ENCODE peak calls at places on chromosomes 12 and 14, in seven cellular contexts. Z is HTR-8/SVneo, H is M059J, S is A673, X is NCI-H1694 treated with DMSO at 0.1 percent for 48 hours, W is RPMI8226, O is H1. L is an unnamed sample.

GRCh38 chr12:107523760-107524558 is 161.6 kb upstream of the PWP1 start:
- DNase-seq in Z (no peak), H (no peak), S (no peak), X (no peak), W (no peak), O (no peak), L (no peak)

GRCh38 chr12:48003226-48004038 is 844 bp downstream of the COL2A1 start:
- DNase-seq in Z (no peak), H (no peak), S (peak; percentile 29), X (no peak), W (no peak), O (no peak), L (no peak)

GRCh38 chr12:14578646-14579045 is 11.0 kb upstream of the PLBD1 start:
- DNase-seq in Z (no peak), H (no peak), S (no peak), X (no peak), W (peak; percentile 28), O (no peak), L (no peak)

GRCh38 chr12:19779393-19780056 is 340.2 kb downstream of the AEBP2 start:
- DNase-seq in Z (no peak), H (peak; percentile 63), S (no peak), X (no peak), W (no peak), O (no peak), L (no peak)

GRCh38 chr14:94045563-94046345 is 19.6 kb downstream of the OTUB2 start:
- DNase-seq in Z (no peak), H (no peak), S (no peak), X (no peak), W (no peak), O (no peak), L (no peak)

GRCh38 chr14:69260246-69260978 is 454 bp downstream of the GALNT16 start:
- DNase-seq in Z (peak; percentile 55), H (peak; percentile 14), S (peak; percentile 30), X (peak; percentile 40), W (no peak), O (no peak), L (no peak)

GRCh38 chr12:45232771-45233372 is 17.0 kb downstream of the ANO6 start:
- DNase-seq in Z (peak; percentile 79), H (peak; percentile 98), S (peak; percentile 69), X (no peak), W (no peak), O (no peak), L (no peak)

GRCh38 chr14:92004062-92004461 is 35.8 kb downstream of the TRIP11 start:
- DNase-seq in Z (no peak), H (peak; percentile 1), S (no peak), X (no peak), W (no peak), O (no peak), L (no peak)

GRCh38 chr12:97182719-97183118 is 275.7 kb downstream of the NEDD1 start:
- DNase-seq in Z (no peak), H (no peak), S (no peak), X (no peak), W (no peak), O (no peak), L (no peak)

GRCh38 chr14:92294506-92294905 is 28.5 kb upstream of the SLC24A4 start:
- DNase-seq in Z (no peak), H (no peak), S (no peak), X (no peak), W (no peak), O (no peak), L (no peak)

GRCh38 chr12:81617915-81618314 is 141.2 kb downstream of the PPFIA2 start:
- DNase-seq in Z (no peak), H (no peak), S (peak; percentile 3), X (peak; percentile 36), W (no peak), O (no peak), L (no peak)

GRCh38 chr12:52564582-52564981 is 9.1 kb downstream of the KRT74 start:
- DNase-seq in Z (no peak), H (no peak), S (no peak), X (no peak), W (no peak), O (no peak), L (no peak)

GRCh38 chr12:103505371-103506236 is 9.8 kb upstream of the C12orf42 start:
- DNase-seq in Z (no peak), H (peak; percentile 56), S (no peak), X (no peak), W (no peak), O (no peak), L (no peak)

GRCh38 chr12:50257226-50258166 is 25.8 kb downstream of the LIMA1 start:
- DNase-seq in Z (no peak), H (peak; percentile 69), S (peak; percentile 32), X (peak; percentile 19), W (no peak), O (no peak), L (no peak)

GRCh38 chr14:101705733-101706508 is 55.6 kb upstream of the PPP2R5C start:
- DNase-seq in Z (no peak), H (no peak), S (peak; percentile 56), X (no peak), W (no peak), O (no peak), L (no peak)

GRCh38 chr14:75549169-75549568 is 26.9 kb downstream of the BATF start:
- DNase-seq in Z (no peak), H (no peak), S (no peak), X (no peak), W (no peak), O (no peak), L (no peak)

GRCh38 chr12:32034045-32034444 is 72.6 kb upstream of the BICD1 start:
- DNase-seq in Z (no peak), H (peak; percentile 12), S (no peak), X (no peak), W (no peak), O (no peak), L (no peak)

GRCh38 chr14:104972301-104973211 is 5.6 kb downstream of the AHNAK2 start:
- DNase-seq in Z (no peak), H (peak; percentile 79), S (no peak), X (no peak), W (peak; percentile 52), O (no peak), L (no peak)

GRCh38 chr12:118543651-118544050 is 167.3 kb downstream of the SUDS3 start:
- DNase-seq in Z (no peak), H (no peak), S (no peak), X (no peak), W (no peak), O (no peak), L (no peak)

GRCh38 chr12:110168732-110169455 is 44.7 kb downstream of the IFT81 start:
- DNase-seq in Z (no peak), H (no peak), S (peak; percentile 88), X (no peak), W (no peak), O (no peak), L (no peak)

GRCh38 chr14:71348817-71349216 is 441.6 kb downstream of the PCNX1 start:
- DNase-seq in Z (no peak), H (no peak), S (no peak), X (no peak), W (no peak), O (no peak), L (no peak)

GRCh38 chr12:113424915-113425823 is 3.0 kb downstream of the SDSL start:
- DNase-seq in Z (peak; percentile 48), H (peak; percentile 45), S (peak; percentile 58), X (peak; percentile 6), W (peak; percentile 47), O (peak; percentile 38), L (no peak)

GRCh38 chr12:20105938-20106337 is 262.4 kb upstream of the PDE3A start:
- DNase-seq in Z (no peak), H (no peak), S (no peak), X (no peak), W (no peak), O (no peak), L (no peak)

GRCh38 chr14:23299558-23299957 is 3.1 kb downstream of the PPP1R3E start:
- DNase-seq in Z (peak; percentile 19), H (peak; percentile 58), S (peak; percentile 71), X (peak; percentile 63), W (peak; percentile 29), O (no peak), L (peak; percentile 31)

GRCh38 chr14:61479746-61480502 is 158.5 kb downstream of the PRKCH start:
- DNase-seq in Z (no peak), H (peak; percentile 67), S (no peak), X (no peak), W (no peak), O (no peak), L (no peak)

GRCh38 chr14:23164250-23164649 is 19.2 kb downstream of the SLC7A8 start:
- DNase-seq in Z (no peak), H (no peak), S (no peak), X (no peak), W (no peak), O (no peak), L (no peak)

GRCh38 chr12:120709976-120710804 is at the start of gene UNC119B:
- DNase-seq in Z (peak; percentile 74), H (peak; percentile 59), S (peak; percentile 80), X (peak; percentile 23), W (peak; percentile 60), O (no peak), L (no peak)

GRCh38 chr12:6772729-6773661 is 675 bp downstream of the LAG3 start:
- DNase-seq in Z (no peak), H (no peak), S (no peak), X (no peak), W (no peak), O (no peak), L (no peak)

GRCh38 chr12:70815866-70816470 is 104.6 kb downstream of the PTPRR start:
- DNase-seq in Z (no peak), H (no peak), S (no peak), X (no peak), W (no peak), O (no peak), L (no peak)

GRCh38 chr12:3520168-3520567 is 29.2 kb downstream of the PRMT8 start:
- DNase-seq in Z (no peak), H (no peak), S (peak; percentile 12), X (peak; percentile 93), W (peak; percentile 52), O (no peak), L (no peak)

GRCh38 chr14:99752486-99753121 is 40.6 kb upstream of the EML1 start:
- DNase-seq in Z (peak; percentile 70), H (peak; percentile 82), S (no peak), X (no peak), W (no peak), O (no peak), L (no peak)

GRCh38 chr12:28517101-28517500 is 326.8 kb downstream of the CCDC91 start:
- DNase-seq in Z (no peak), H (no peak), S (no peak), X (no peak), W (no peak), O (no peak), L (no peak)

GRCh38 chr12:32115404-32116104 is 8.9 kb downstream of the BICD1 start:
- DNase-seq in Z (peak; percentile 73), H (peak; percentile 99), S (peak; percentile 64), X (no peak), W (peak; percentile 89), O (no peak), L (peak; percentile 39)

GRCh38 chr12:76450690-76451089 is 102.5 kb upstream of the BBS10 start:
- DNase-seq in Z (peak; percentile 53), H (peak; percentile 89), S (peak; percentile 80), X (no peak), W (no peak), O (no peak), L (no peak)

L was measured in HL-60.